ENCODE peak calls at places on chromosome 3, in six cellular contexts. M is upper lobe of left lung, Q is RWPE2, N is Peyer's patch, W is GM23248, A is esophagus muscularis mucosa. S is an unnamed sample.
A peak's percentile ranks its signal among the peaks of the same experiment; 100 is the strongest.

GRCh38 chr3:134864644-134865043 is 69.6 kb downstream of the EPHB1 start:
- DNase-seq in M (peak; percentile 21), Q (no peak), N (no peak), W (peak; percentile 30), A (no peak), S (no peak)

GRCh38 chr3:14206548-14207177 is 28.0 kb downstream of the LSM3 start:
- DNase-seq in M (no peak), Q (no peak), N (no peak), W (no peak), A (no peak), S (no peak)

GRCh38 chr3:184361532-184361931 is at the start of the genes CLCN2 and POLR2H:
- DNase-seq in M (peak; percentile 61), Q (peak; percentile 72), N (peak; percentile 40), W (peak; percentile 75), A (no peak), S (peak; percentile 49)

GRCh38 chr3:184261270-184262165 is at the start of gene CAMK2N2:
- DNase-seq in M (peak; percentile 58), Q (peak; percentile 80), N (peak; percentile 22), W (peak; percentile 73), A (no peak), S (peak; percentile 59)

GRCh38 chr3:34277110-34277509 is 478.7 kb downstream of the PDCD6IP start:
- DNase-seq in M (no peak), Q (no peak), N (no peak), W (no peak), A (no peak), S (no peak)

GRCh38 chr3:101574388-101575156 is 592 bp downstream of the PCNP start:
- DNase-seq in M (peak; percentile 39), Q (no peak), N (peak; percentile 40), W (peak; percentile 75), A (peak; percentile 92), S (no peak)

GRCh38 chr3:104437891-104438290 is 928.8 kb upstream of the ALCAM start:
- DNase-seq in M (no peak), Q (no peak), N (no peak), W (peak; percentile 68), A (no peak), S (no peak)

GRCh38 chr3:56976666-56977560 is 83.6 kb upstream of the SPATA12 start:
- DNase-seq in M (no peak), Q (no peak), N (no peak), W (peak; percentile 71), A (no peak), S (no peak)

GRCh38 chr3:54999801-55000200 is 71.9 kb upstream of the LRTM1 start:
- DNase-seq in M (no peak), Q (no peak), N (no peak), W (no peak), A (peak; percentile 83), S (no peak)

GRCh38 chr3:194661374-194661773 is 10.6 kb downstream of the LSG1 start:
- DNase-seq in M (peak; percentile 27), Q (no peak), N (no peak), W (no peak), A (peak; percentile 70), S (no peak)

GRCh38 chr3:55446860-55447259 is 40.2 kb downstream of the WNT5A start:
- DNase-seq in M (no peak), Q (no peak), N (no peak), W (no peak), A (no peak), S (no peak)

GRCh38 chr3:15757824-15758223 is 40.0 kb downstream of the ANKRD28 start:
- DNase-seq in M (no peak), Q (no peak), N (no peak), W (no peak), A (no peak), S (no peak)

GRCh38 chr3:100873624-100874023 is 119.6 kb downstream of the ABI3BP start:
- DNase-seq in M (no peak), Q (no peak), N (no peak), W (no peak), A (no peak), S (no peak)

GRCh38 chr3:160052385-160053047 is 63.9 kb downstream of the IL12A start:
- DNase-seq in M (no peak), Q (no peak), N (no peak), W (peak; percentile 11), A (no peak), S (no peak)

GRCh38 chr3:72185549-72186484 is 400.9 kb upstream of the PROK2 start:
- DNase-seq in M (no peak), Q (no peak), N (no peak), W (peak; percentile 94), A (no peak), S (no peak)

GRCh38 chr3:34995771-34996430 is 643.4 kb upstream of the ARPP21 start:
- DNase-seq in M (no peak), Q (no peak), N (no peak), W (no peak), A (no peak), S (no peak)

GRCh38 chr3:89238836-89239235 is 131.4 kb downstream of the EPHA3 start:
- DNase-seq in M (no peak), Q (no peak), N (no peak), W (no peak), A (no peak), S (no peak)

GRCh38 chr3:72549819-72550581 is 298.2 kb downstream of the SHQ1 start:
- DNase-seq in M (no peak), Q (no peak), N (no peak), W (no peak), A (no peak), S (no peak)

GRCh38 chr3:69370156-69370944 is 15.5 kb downstream of the FRMD4B start:
- DNase-seq in M (peak; percentile 93), Q (peak; percentile 79), N (peak; percentile 32), W (peak; percentile 70), A (no peak), S (no peak)

GRCh38 chr3:43647331-43648166 is 25.7 kb upstream of the ANO10 start:
- DNase-seq in M (no peak), Q (no peak), N (no peak), W (peak; percentile 14), A (no peak), S (no peak)

GRCh38 chr3:165339753-165340152 is 143.6 kb upstream of the SLITRK3 start:
- DNase-seq in M (no peak), Q (no peak), N (no peak), W (peak; percentile 1), A (no peak), S (no peak)

GRCh38 chr3:134754768-134755559 is 40.1 kb upstream of the EPHB1 start:
- DNase-seq in M (peak; percentile 29), Q (no peak), N (no peak), W (peak; percentile 70), A (peak; percentile 91), S (no peak)

DNA sequence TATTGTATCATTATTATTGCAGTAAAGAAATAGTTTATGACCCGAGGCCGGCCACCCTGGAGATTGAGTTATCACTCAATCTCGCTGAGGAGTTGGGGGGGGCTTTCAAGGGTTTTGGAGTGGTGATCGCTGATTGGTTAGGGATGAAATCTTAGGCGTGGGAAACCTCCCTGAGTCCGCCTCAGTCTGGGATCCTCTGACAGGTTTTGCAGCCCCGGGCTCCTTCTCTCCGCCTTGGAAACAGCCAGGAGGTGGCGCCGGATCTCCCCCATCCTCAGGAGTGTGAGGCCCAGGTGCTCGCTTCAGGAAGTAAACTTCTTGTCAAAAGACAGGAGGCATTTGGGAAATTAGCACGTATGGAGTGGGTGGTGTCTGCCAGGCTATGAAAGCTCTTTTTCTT is 41.1 kb upstream of the SEC61A1 start:
- DNase-seq in M (peak; percentile 83), Q (no peak), N (no peak), W (peak; percentile 18), A (no peak), S (no peak)
- H3K4me3 ChIP-seq in M (no peak overlapping the region), Q (no peak overlapping the region), N (no peak overlapping the region), W (no peak overlapping the region), A (no peak overlapping the region), S (no peak overlapping the region)

GRCh38 chr3:50341996-50342732 is 1.5 kb upstream of the RASSF1 start:
- DNase-seq in M (no peak), Q (no peak), N (no peak), W (no peak), A (no peak), S (no peak)
- H3K4me1 ChIP-seq in M (peaks cover 48% of the 10 kb centered on the region), Q (peaks cover 8% of the 10 kb centered on the region), N (peaks cover 4% of the 10 kb centered on the region), W (peaks cover 25% of the 10 kb centered on the region), A (peaks cover 62% of the 10 kb centered on the region), S (peaks cover 66% of the 10 kb centered on the region)

DNA sequence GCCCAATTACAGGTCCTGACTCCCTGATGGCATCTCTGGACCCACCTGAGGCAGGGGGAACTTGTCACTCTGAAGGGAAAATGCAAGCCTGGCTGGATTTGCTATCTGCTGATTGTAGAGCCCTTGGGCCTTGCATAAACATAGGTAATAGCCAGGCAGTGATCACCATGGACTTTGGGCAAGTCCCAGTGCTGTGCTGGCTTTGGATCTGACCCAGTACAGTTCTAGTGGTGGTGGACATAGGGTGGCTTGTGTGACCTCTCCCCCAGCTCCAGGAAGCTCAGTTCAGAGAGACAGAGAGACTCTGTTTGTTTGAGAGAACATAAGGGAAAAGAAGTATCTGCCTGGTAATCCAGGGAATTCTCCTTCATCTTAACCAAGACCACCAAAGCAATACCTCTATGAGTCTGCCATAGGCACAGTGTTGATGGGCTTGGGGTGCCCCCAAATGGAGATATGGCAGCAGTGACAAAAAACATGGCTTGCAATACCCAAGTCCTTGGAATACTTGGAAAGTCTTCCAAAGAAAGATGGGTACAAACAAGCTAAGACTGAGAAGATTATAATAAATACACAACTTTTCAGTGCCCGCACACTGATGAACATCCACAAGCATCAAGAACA is 348.5 kb downstream of the PYDC2 start:
- DNase-seq in M (no peak), Q (no peak), N (no peak), W (no peak), A (no peak), S (no peak)
- H3K9me3 ChIP-seq in M (no peaks in the 10 kb centered on the region), Q (no peaks in the 10 kb centered on the region), N (no peaks in the 10 kb centered on the region), W (peaks cover 3% of the 10 kb centered on the region), A (no peaks in the 10 kb centered on the region), S (no peaks in the 10 kb centered on the region)

GRCh38 chr3:122031123-122031468 is 9.0 kb upstream of the ILDR1 start:
- DNase-seq in M (no peak), Q (no peak), N (no peak), W (no peak), A (no peak), S (no peak)

GRCh38 chr3:122033018-122033417 is 11.0 kb upstream of the ILDR1 start:
- DNase-seq in M (no peak), Q (no peak), N (no peak), W (no peak), A (no peak), S (no peak)

GRCh38 chr3:122025296-122025695 is 3.2 kb upstream of the ILDR1 start:
- DNase-seq in M (no peak), Q (no peak), N (no peak), W (no peak), A (no peak), S (no peak)

GRCh38 chr3:122024800-122025199 is 2.8 kb upstream of the ILDR1 start:
- DNase-seq in M (no peak), Q (no peak), N (no peak), W (no peak), A (no peak), S (no peak)

DNA sequence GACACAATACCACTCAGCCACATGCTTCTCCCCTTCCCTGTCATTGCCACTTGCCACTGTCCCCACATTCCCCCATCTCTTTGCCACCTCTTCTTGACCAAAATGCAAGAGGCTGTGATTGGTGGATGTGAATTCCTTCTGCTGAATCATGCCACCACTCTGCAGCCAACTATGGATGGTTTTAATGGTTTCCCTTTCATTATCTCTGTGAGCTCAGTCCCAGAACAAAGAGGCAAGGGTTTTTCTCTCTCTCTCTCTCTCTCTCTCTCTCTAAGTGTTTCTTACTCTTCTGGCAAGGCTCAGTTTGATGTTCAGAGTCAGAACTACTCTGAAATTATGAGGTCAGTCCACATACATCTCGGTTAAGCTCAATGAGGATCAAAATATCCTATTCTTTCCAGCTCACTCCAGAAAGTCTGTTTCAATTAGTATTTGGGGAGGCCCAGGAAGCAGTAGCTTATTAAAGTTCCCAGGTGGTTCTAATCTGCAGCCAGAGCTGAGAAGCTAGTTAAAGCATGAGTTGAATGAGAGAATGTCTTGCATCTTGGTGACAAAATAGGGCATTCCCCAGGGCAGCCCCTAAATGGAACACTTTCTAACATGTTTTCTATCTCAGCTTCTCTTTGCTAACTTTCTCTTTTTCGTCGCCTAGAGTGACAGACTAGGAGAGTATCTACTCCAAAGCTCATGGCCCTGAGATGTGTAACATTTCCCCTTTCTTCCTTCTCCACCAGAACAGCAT is 8.5 kb upstream of the ILDR1 start:
- DNase-seq in M (no peak), Q (no peak), N (no peak), W (peak; percentile 42), A (no peak), S (no peak)
- H3K4me3 ChIP-seq in M (no peak overlapping the region), Q (no peak overlapping the region), N (no peak overlapping the region), W (no peak overlapping the region), A (no peak overlapping the region), S (no peak overlapping the region)

S was measured in CD4-positive, CD25-positive, alpha-beta regulatory T cell.